ENCODE peak calls at places on chromosomes 13 and 19, in four cellular contexts. One of them, this sample, is unnamed.

GRCh38 chr19:38665950-38666661 is 18.7 kb downstream of the ACTN4 start:
- DNase-seq in HCT116: no peak
- DNase-seq in HepG2: peak; percentile 68
- DNase-seq in K562: no peak
- DNase-seq in this sample: no peak

GRCh38 chr13:47858678-47859050 is 142.4 kb downstream of the SUCLA2 start:
- DNase-seq in K562: no peak
- DNase-seq in HepG2: no peak
- DNase-seq in HCT116: no peak
- DNase-seq in this sample: no peak

GRCh38 chr19:20999731-21000352 is 20.6 kb upstream of the ZNF430 start:
- DNase-seq in K562: peak; percentile 65
- DNase-seq in HCT116: no peak
- DNase-seq in HepG2: no peak
- DNase-seq in this sample: peak; percentile 61

GRCh38 chr13:59413121-59413520 is 750.6 kb downstream of the DIAPH3 start:
- DNase-seq in HCT116: no peak
- DNase-seq in HepG2: no peak
- DNase-seq in K562: no peak
- DNase-seq in this sample: no peak

GRCh38 chr19:5072115-5072514 is 103.2 kb downstream of the KDM4B start:
- DNase-seq in K562: no peak
- DNase-seq in HepG2: no peak
- DNase-seq in HCT116: no peak
- DNase-seq in this sample: no peak

GRCh38 chr19:48768989-48769713 is 13.8 kb downstream of the FGF21 start:
- DNase-seq in K562: no peak
- DNase-seq in HCT116: no peak
- DNase-seq in HepG2: peak; percentile 72
- DNase-seq in this sample: no peak

GRCh38 chr19:18768046-18768771 is 22.9 kb downstream of the COMP start:
- DNase-seq in HepG2: no peak
- DNase-seq in K562: no peak
- DNase-seq in HCT116: no peak
- DNase-seq in this sample: no peak

GRCh38 chr19:6527893-6528543 is 2.8 kb upstream of the TNFSF9 start:
- DNase-seq in HCT116: no peak
- DNase-seq in HepG2: no peak
- DNase-seq in K562: no peak
- DNase-seq in this sample: no peak

GRCh38 chr19:34692541-34692940 is 15.1 kb downstream of the ZNF302 start:
- DNase-seq in K562: no peak
- DNase-seq in HepG2: no peak
- DNase-seq in HCT116: no peak
- DNase-seq in this sample: no peak

GRCh38 chr19:39308531-39309304 is 11.9 kb downstream of the LRFN1 start:
- DNase-seq in HepG2: no peak
- DNase-seq in K562: peak; percentile 83
- DNase-seq in HCT116: no peak
- DNase-seq in this sample: no peak

GRCh38 chr13:19726611-19727010 is 56.1 kb downstream of the PSPC1 start:
- DNase-seq in HCT116: no peak
- DNase-seq in K562: no peak
- DNase-seq in HepG2: no peak
- DNase-seq in this sample: no peak

GRCh38 chr19:57633832-57634131 is 814 bp downstream of the ZNF211 start:
- DNase-seq in K562: no peak
- DNase-seq in HepG2: no peak
- DNase-seq in HCT116: no peak
- DNase-seq in this sample: no peak

GRCh38 chr13:31588331-31588730 is 151.0 kb upstream of the RXFP2 start:
- DNase-seq in HCT116: no peak
- DNase-seq in HepG2: no peak
- DNase-seq in K562: no peak
- DNase-seq in this sample: no peak

GRCh38 chr13:45516757-45517156 is 52.0 kb downstream of the COG3 start:
- DNase-seq in HepG2: no peak
- DNase-seq in HCT116: no peak
- DNase-seq in K562: no peak
- DNase-seq in this sample: no peak

GRCh38 chr13:56893843-56894242 is 246.9 kb upstream of the PRR20A start:
- DNase-seq in HepG2: no peak
- DNase-seq in K562: no peak
- DNase-seq in HCT116: no peak
- DNase-seq in this sample: no peak

GRCh38 chr13:30774214-30774730 is 38.9 kb downstream of the ALOX5AP start:
- DNase-seq in HCT116: no peak
- DNase-seq in K562: no peak
- DNase-seq in HepG2: no peak
- DNase-seq in this sample: no peak

GRCh38 chr19:54136086-54136863 is 1.3 kb upstream of the CNOT3 start:
- DNase-seq in HCT116: no peak
- DNase-seq in K562: no peak
- DNase-seq in HepG2: no peak
- DNase-seq in this sample: no peak

GRCh38 chr13:45325806-45326205 is 15.2 kb downstream of the TPT1 start:
- DNase-seq in K562: no peak
- DNase-seq in HepG2: peak; percentile 62
- DNase-seq in HCT116: no peak
- DNase-seq in this sample: no peak

GRCh38 chr13:33935969-33936368 is 118.0 kb downstream of the RFC3 start:
- DNase-seq in HepG2: no peak
- DNase-seq in HCT116: no peak
- DNase-seq in K562: no peak
- DNase-seq in this sample: no peak

GRCh38 chr13:30114586-30115256 is 192.6 kb downstream of the KATNAL1 start:
- DNase-seq in HCT116: peak; percentile 72
- DNase-seq in K562: peak; percentile 85
- DNase-seq in HepG2: peak; percentile 63
- DNase-seq in this sample: peak; percentile 17

GRCh38 chr19:17539288-17540117 is 15.9 kb upstream of the COLGALT1 start:
- DNase-seq in HepG2: peak; percentile 85
- DNase-seq in K562: peak; percentile 100
- DNase-seq in HCT116: peak; percentile 96
- DNase-seq in this sample: peak; percentile 63

GRCh38 chr13:98495627-98496238 is 81.2 kb downstream of the STK24 start:
- DNase-seq in K562: no peak
- DNase-seq in HCT116: no peak
- DNase-seq in HepG2: peak; percentile 42
- DNase-seq in this sample: no peak

GRCh38 chr13:98273824-98274786 is 97.0 kb upstream of the RNF113B start:
- DNase-seq in HCT116: no peak
- DNase-seq in K562: no peak
- DNase-seq in HepG2: no peak
- DNase-seq in this sample: no peak

GRCh38 chr13:113023694-113024430 is 54.8 kb downstream of the MCF2L start:
- DNase-seq in K562: no peak
- DNase-seq in HepG2: peak; percentile 63
- DNase-seq in HCT116: no peak
- DNase-seq in this sample: no peak

GRCh38 chr19:1001538-1002166 is 1.4 kb downstream of the GRIN3B start:
- DNase-seq in HCT116: no peak
- DNase-seq in HepG2: no peak
- DNase-seq in K562: peak; percentile 76
- DNase-seq in this sample: no peak

GRCh38 chr19:1004204-1004802 is 4.1 kb downstream of the GRIN3B start:
- DNase-seq in HCT116: no peak
- DNase-seq in HepG2: no peak
- DNase-seq in K562: no peak
- DNase-seq in this sample: no peak

GRCh38 chr19:1000591-1001537 is 645 bp downstream of the GRIN3B start:
- DNase-seq in K562: no peak
- DNase-seq in HCT116: no peak
- DNase-seq in HepG2: no peak
- DNase-seq in this sample: no peak

GRCh38 chr19:1003283-1003682 is 3.1 kb downstream of the GRIN3B start:
- DNase-seq in HepG2: no peak
- DNase-seq in HCT116: no peak
- DNase-seq in K562: no peak
- DNase-seq in this sample: no peak

GRCh38 chr19:1002600-1002999 is 2.4 kb downstream of the GRIN3B start:
- DNase-seq in HCT116: no peak
- DNase-seq in HepG2: no peak
- DNase-seq in K562: no peak
- DNase-seq in this sample: no peak
- H3K27me3 ChIP-seq in HCT116: no peaks in the 10 kb centered on the region
- H3K27me3 ChIP-seq in HepG2: peaks cover 50% of the 10 kb centered on the region
- H3K27me3 ChIP-seq in K562: no peaks in the 10 kb centered on the region
- H3K27me3 ChIP-seq in this sample: no peaks in the 10 kb centered on the region

DNA sequence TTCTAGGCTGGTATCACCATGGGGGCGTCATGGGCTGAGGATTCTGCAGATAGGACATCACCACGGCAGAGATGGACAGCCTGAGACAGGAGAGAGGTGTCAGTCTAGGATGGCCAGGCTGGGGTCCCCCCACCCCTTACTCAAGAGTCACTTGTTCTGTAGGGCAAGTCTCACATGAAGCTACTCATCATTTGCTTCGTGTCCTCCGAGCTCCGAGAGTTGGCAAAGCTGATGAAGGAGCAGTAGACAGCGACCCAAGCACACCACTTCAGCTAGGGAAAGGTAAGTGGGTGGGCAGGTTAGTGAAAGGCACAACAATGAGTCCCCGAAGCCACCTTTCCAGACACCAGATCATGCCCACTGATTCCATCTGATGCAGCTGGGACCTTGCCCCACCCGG is 1.7 kb downstream of the WDR83 start:
- DNase-seq in K562: no peak
- DNase-seq in HepG2: no peak
- DNase-seq in HCT116: no peak
- DNase-seq in this sample: no peak
- TF ChIP-seq TCF7L2 in K562: no peak
- TF ChIP-seq TCF7L2 in HepG2: no peak
- TF ChIP-seq TCF7L2 in HCT116: no peak
- TF ChIP-seq TCF7L2 in this sample: no peak

DNA sequence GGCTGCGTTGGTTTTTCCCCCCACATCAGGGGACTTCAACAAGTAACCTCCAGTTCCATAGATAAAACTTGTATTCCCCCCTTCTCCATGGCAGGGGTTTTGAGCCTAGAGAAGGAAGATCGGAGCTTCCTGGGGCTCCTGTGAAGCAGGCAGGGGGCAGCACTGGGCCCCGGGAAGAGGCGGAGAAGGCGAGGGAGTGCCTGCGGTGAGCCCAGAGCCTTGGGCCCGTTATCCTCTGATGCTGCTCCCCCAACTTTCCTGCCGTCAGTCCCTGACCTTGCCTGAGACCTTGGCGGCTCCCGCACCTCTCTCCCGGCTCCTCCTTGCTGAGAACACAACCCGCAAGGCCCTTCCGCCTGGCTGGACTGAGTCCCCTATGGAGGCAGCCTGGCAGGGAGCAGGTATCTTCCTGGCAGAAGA is 2.5 kb downstream of the LIPE start:
- DNase-seq in HCT116: no peak
- DNase-seq in K562: peak; percentile 40
- DNase-seq in HepG2: peak; percentile 27
- DNase-seq in this sample: no peak
- H3K27me3 ChIP-seq in HCT116: no peaks in the 10 kb centered on the region
- H3K27me3 ChIP-seq in K562: peaks cover 5% of the 10 kb centered on the region
- H3K27me3 ChIP-seq in HepG2: peaks cover 36% of the 10 kb centered on the region
- H3K27me3 ChIP-seq in this sample: no peaks in the 10 kb centered on the region

DNA sequence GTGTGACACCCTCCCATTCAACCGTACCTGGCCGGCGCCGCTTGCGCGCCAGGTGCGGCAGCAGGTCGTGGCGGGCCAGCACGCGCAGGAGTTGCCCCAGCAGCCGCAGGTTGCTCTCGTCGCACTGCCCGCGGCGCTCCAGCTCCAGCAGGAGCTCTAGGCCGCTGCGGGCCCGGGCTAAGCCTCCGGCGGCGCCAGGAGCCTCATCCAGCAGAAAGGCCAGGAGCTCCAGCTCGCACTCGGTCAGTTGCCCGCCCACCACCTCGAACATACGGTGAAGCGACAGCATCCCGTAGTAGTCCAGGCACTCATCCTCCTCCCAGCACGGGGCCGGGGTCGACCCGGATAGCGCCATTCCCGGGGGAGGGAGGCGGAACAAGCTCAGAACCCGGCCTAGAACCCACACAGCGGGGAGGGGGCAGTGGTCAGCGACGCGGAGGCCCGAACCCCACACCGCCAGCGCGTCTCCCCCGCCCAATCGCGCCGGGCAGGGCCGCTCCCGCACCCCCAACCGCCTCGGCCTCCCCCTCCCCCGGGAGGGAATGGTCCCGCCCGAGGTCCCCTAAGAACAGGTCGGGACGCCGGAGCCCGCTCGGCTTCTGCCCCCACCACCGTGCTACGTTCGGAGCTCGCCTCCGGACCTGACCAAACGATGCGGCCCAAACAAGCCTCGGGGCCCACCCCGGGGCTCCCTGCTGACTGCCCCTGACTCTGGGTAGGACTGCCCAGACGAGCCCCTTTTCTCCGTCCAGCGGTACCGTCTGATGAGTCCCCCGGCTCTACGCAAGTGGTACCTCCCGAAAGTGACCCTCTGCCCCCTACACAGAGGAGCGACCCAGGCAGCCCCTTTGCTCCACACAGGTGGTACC is 590 bp downstream of the DEDD2 start:
- DNase-seq in HCT116: no peak
- DNase-seq in HepG2: peak; percentile 15
- DNase-seq in K562: peak; percentile 61
- DNase-seq in this sample: no peak
- TF ChIP-seq TCF7L2 in HCT116: peak; percentile 15
- TF ChIP-seq TCF7L2 in HepG2: no peak
- TF ChIP-seq TCF7L2 in K562: no peak
- TF ChIP-seq TCF7L2 in this sample: no peak

DNA sequence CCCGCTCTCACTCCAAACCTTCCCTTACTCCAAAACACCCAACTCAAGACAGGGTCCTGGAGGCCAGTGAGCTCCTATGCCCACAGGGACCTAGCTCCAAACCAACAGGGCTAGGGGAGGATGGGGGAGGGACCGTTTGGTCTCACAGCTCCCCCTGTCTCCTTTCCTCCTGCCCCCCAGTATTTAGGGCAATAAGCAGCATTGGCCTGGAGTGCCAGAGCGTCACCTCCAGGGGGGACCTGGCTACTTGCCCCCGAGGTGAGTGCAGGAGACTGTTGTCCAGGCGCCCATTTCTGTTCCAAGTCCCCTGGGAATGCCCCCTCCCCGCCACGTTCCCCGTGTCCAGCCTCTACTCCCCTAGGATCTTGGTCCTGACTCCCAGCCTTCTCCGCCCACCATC is 792 bp downstream of the RETN start:
- DNase-seq in HCT116: no peak
- DNase-seq in K562: no peak
- DNase-seq in HepG2: no peak
- DNase-seq in this sample: no peak
- H3K27me3 ChIP-seq in HCT116: no peaks in the 10 kb centered on the region
- H3K27me3 ChIP-seq in K562: peaks cover 39% of the 10 kb centered on the region
- H3K27me3 ChIP-seq in HepG2: peaks cover 25% of the 10 kb centered on the region
- H3K27me3 ChIP-seq in this sample: no peaks in the 10 kb centered on the region

GRCh38 chr13:76600086-76600485 is 286.1 kb downstream of the KCTD12 start:
- DNase-seq in HepG2: no peak
- DNase-seq in HCT116: no peak
- DNase-seq in K562: no peak
- DNase-seq in this sample: no peak
- TF ChIP-seq TCF7L2 in HepG2: no peak
- TF ChIP-seq TCF7L2 in HCT116: no peak
- TF ChIP-seq TCF7L2 in K562: no peak
- TF ChIP-seq TCF7L2 in this sample: no peak

DNA sequence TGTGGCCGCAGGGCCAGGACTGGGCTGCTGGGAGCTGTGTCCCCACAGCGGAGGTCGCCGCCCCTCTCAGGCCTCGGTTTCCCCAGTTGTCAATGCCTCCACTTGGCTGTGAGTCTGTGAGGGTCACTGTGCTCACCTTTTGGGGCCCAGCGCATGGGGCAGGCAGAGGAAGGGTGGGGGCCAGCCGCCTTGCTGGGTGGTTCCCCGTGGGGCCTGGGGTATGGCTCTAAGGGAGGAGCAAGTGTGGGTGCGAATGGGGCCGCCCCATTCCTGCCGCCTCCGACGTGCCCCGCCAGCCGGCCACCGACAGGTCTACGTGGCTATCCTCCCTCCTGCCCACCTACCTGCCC is 803 bp upstream of the FGF22 start:
- DNase-seq in HCT116: no peak
- DNase-seq in K562: no peak
- DNase-seq in HepG2: no peak
- DNase-seq in this sample: no peak
- H3K27me3 ChIP-seq in HCT116: no peaks in the 10 kb centered on the region
- H3K27me3 ChIP-seq in K562: no peaks in the 10 kb centered on the region
- H3K27me3 ChIP-seq in HepG2: no peaks in the 10 kb centered on the region
- H3K27me3 ChIP-seq in this sample: no peaks in the 10 kb centered on the region

This sample was measured in Panc1.